ENCODE peak calls at places on chromosomes 11 and 22, in six cellular contexts. B is stimulated activated CD4-positive, alpha-beta T cell treated with anti-CD3 and anti-CD28 coated beads, Interleukin-12 subunit alpha, Interleukin-12 subunit beta, amount 100 ng/mL, for 24 hours; F is activated CD8-positive, alpha-beta memory T cell treated with anti-CD3 and anti-CD28 coated beads, Interleukin-2, amount 50 U/mL, for 4 hours; V is NCI-H1092 treated with DMSO at 0.1 percent for 48 hours; M is activated naive CD8-positive, alpha-beta T cell treated with anti-CD3 and anti-CD28 coated beads, Interleukin-2, amount 50 U/mL, for 24 hours; G is kidney. I is an unnamed sample.

GRCh38 chr22:50729391-50730012 is 8.5 kb upstream of the ACR start:
- DNase-seq in B (no peak), F (no peak), V (no peak), M (no peak), G (peak), I (peak)

GRCh38 chr11:58923300-58923788 is 15.9 kb upstream of the GLYATL1 start:
- DNase-seq in B (no peak), F (no peak), V (peak), M (peak), G (no peak), I (peak)

GRCh38 chr11:45607995-45608394 is 57.4 kb downstream of the CHST1 start:
- DNase-seq in B (no peak), F (no peak), V (no peak), M (no peak), G (no peak), I (no peak)

GRCh38 chr22:19579880-19580279 is 55.7 kb upstream of the CLDN5 start:
- DNase-seq in B (no peak), F (no peak), V (no peak), M (peak), G (peak), I (no peak)

GRCh38 chr11:110289472-110289871 is 6.9 kb downstream of the RDX start:
- DNase-seq in B (no peak), F (no peak), V (no peak), M (no peak), G (no peak), I (no peak)

GRCh38 chr11:63845305-63845704 is 6.4 kb downstream of the MARK2 start:
- DNase-seq in B (no peak), F (no peak), V (no peak), M (no peak), G (no peak), I (no peak)

GRCh38 chr11:9462172-9462799 is 1.5 kb downstream of the ZNF143 start:
- DNase-seq in B (no peak), F (no peak), V (no peak), M (no peak), G (no peak), I (no peak)

GRCh38 chr11:34281256-34281655 is 76.6 kb downstream of the ABTB2 start:
- DNase-seq in B (no peak), F (no peak), V (no peak), M (no peak), G (no peak), I (no peak)

GRCh38 chr11:70173018-70173417 is 30.1 kb upstream of the FADD start:
- DNase-seq in B (no peak), F (no peak), V (no peak), M (no peak), G (no peak), I (no peak)

GRCh38 chr11:75492181-75492820 is 33.4 kb downstream of the GDPD5 start:
- DNase-seq in B (peak), F (peak), V (no peak), M (peak), G (no peak), I (peak)

GRCh38 chr11:92314499-92314898 is 89.9 kb downstream of the FAT3 start:
- DNase-seq in B (no peak), F (no peak), V (no peak), M (no peak), G (no peak), I (no peak)

GRCh38 chr11:103637250-103637649 is 399.2 kb upstream of the DDI1 start:
- DNase-seq in B (no peak), F (no peak), V (no peak), M (no peak), G (no peak), I (no peak)

GRCh38 chr22:28341001-28341400 is 338.6 kb downstream of the TTC28 start:
- DNase-seq in B (no peak), F (no peak), V (no peak), M (no peak), G (no peak), I (no peak)

GRCh38 chr11:75768909-75769771 is 562 bp downstream of the DGAT2 start:
- DNase-seq in B (no peak), F (no peak), V (peak), M (no peak), G (peak), I (peak)

GRCh38 chr22:24146190-24146616 is 35.1 kb upstream of the SUSD2 start:
- DNase-seq in B (no peak), F (no peak), V (peak), M (no peak), G (peak), I (peak)